ENCODE peak calls at places on chromosome 7, in six cellular contexts. A is pancreas, B is GM23338, D is bronchial epithelial cell, U is heart right ventricle, Y is stomach. Z is an unnamed sample. For H3K36me3, the result is how much of the 10 kb centered on the place peaks cover.

GRCh38 chr7:94562525-94562924 is 52.9 kb downstream of the CASD1 start:
- DNase-seq in A (no peak), B (no peak), D (no peak), U (no peak), Y (no peak), Z (no peak)

GRCh38 chr7:132891554-132891953 is 190.3 kb downstream of the CHCHD3 start:
- DNase-seq in A (no peak), B (no peak), D (no peak), U (no peak), Y (no peak), Z (no peak)

GRCh38 chr7:48664241-48664640 is 260.1 kb upstream of the CDC14C start:
- DNase-seq in A (no peak), B (no peak), D (no peak), U (no peak), Y (no peak), Z (no peak)

GRCh38 chr7:94178247-94178646 is 174.1 kb upstream of the BET1 start:
- DNase-seq in A (no peak), B (no peak), D (no peak), U (no peak), Y (no peak), Z (no peak)

GRCh38 chr7:41709621-41710020 is 6.7 kb upstream of the INHBA start:
- DNase-seq in A (no peak), B (no peak), D (peak), U (no peak), Y (no peak), Z (no peak)

GRCh38 chr7:50393547-50394252 is 56.5 kb downstream of the FIGNL1 start:
- DNase-seq in A (no peak), B (no peak), D (no peak), U (no peak), Y (no peak), Z (no peak)

GRCh38 chr7:116521046-116521664 is 3.7 kb upstream of the CAV1 start:
- DNase-seq in A (no peak), B (no peak), D (peak), U (no peak), Y (no peak), Z (no peak)

GRCh38 chr7:40922316-40922670 is 780.6 kb downstream of the INHBA start:
- DNase-seq in A (no peak), B (no peak), D (peak), U (no peak), Y (no peak), Z (no peak)

GRCh38 chr7:43096875-43097274 is 15.6 kb upstream of the HECW1 start:
- DNase-seq in A (no peak), B (no peak), D (no peak), U (no peak), Y (no peak), Z (no peak)
- H3K4me3 ChIP-seq in A (no peak), B (no peak), D (no peak), U (no peak), Y (no peak), Z (no peak)

GRCh38 chr7:98921608-98922372 is 43.5 kb downstream of the TRRAP start:
- DNase-seq in A (no peak), B (peak), D (no peak), U (no peak), Y (no peak), Z (no peak)
- H3K36me3 ChIP-seq in A (under half), B (half or more), D (under half), U (under half), Y (half or more), Z (under half)

DNA sequence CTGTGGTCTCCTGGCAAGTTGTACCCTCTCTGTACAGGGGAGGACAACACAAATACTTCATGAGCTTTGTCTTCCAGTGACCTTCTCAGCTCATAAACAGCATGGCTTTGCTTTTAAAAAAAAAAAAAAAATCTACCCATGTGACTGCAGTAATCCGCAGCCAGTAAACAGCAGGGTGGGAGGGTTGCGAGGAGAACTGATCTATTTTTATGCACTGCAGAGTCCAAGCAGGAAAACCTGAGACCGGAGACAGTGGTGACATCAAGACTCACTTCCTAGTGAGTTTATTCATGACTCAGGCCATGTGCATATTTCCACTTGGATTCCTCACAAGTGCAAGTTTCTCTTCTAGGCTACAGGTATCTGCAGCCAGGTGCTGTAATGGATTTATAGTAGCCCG is 127.9 kb downstream of the NRF1 start:
- DNase-seq in A (no peak), B (no peak), D (peak), U (no peak), Y (no peak), Z (no peak)
- H3K4me3 ChIP-seq in A (no peak), B (no peak), D (no peak), U (no peak), Y (no peak), Z (no peak)

DNA sequence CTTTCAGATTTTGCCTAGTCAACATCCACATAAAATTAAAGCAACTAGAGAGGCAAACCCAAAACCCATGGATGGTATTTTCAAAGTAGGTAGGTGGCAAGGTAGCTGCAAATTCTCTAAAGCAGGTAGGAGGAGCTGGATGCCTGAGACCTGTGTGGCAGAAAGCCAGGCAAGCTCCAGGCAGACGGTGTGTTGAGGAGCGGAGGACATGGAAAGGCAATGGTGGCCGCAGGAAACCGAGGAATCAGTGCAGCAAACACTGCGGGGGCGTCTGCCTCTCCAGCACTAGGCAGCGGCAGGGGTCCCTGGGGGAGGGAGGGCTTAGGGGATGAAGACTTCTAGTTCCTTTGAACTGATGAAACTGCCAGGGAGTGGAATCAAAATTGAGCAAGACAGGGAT is 101.3 kb downstream of the GALNT11 start:
- DNase-seq in A (no peak), B (no peak), D (no peak), U (no peak), Y (no peak), Z (no peak)
- H3K36me3 ChIP-seq in A (under half), B (under half), D (under half), U (under half), Y (half or more), Z (under half)

GRCh38 chr7:64883113-64883905 is 19.8 kb upstream of the ZNF273 start:
- DNase-seq in A (no peak), B (peak), D (no peak), U (no peak), Y (peak), Z (peak)
- H3K4me3 ChIP-seq in A (peak), B (peak), D (peak), U (peak), Y (peak), Z (peak)